ENCODE peak calls at places on chromosomes 5 and 9, in five cellular contexts. I is SK-N-SH, Z is prostate gland, D is breast epithelium, H is SK-N-MC. P is an unnamed sample.

GRCh38 chr5:90888511-90889324 is 330.1 kb downstream of the ADGRV1 start:
- DNase-seq in I (no peak), Z (no peak), D (no peak), H (no peak), P (no peak)

GRCh38 chr5:59238126-59238902 is 655.2 kb downstream of the PDE4D start:
- DNase-seq in I (no peak), Z (no peak), D (no peak), H (no peak), P (no peak)

GRCh38 chr5:149011084-149011483 is 51.8 kb downstream of the SH3TC2 start:
- DNase-seq in I (no peak), Z (no peak), D (no peak), H (no peak), P (no peak)

GRCh38 chr5:88108490-88109279 is 160.0 kb downstream of the TMEM161B start:
- DNase-seq in I (no peak), Z (no peak), D (no peak), H (peak), P (no peak)

GRCh38 chr5:123449424-123449823 is 26.2 kb upstream of the CEP120 start:
- DNase-seq in I (no peak), Z (no peak), D (no peak), H (no peak), P (no peak)

GRCh38 chr5:120507826-120508463 is 43.8 kb downstream of the PRR16 start:
- DNase-seq in I (no peak), Z (no peak), D (no peak), H (no peak), P (no peak)

GRCh38 chr5:76733049-76733417 is 17.1 kb downstream of the F2R start:
- DNase-seq in I (no peak), Z (no peak), D (no peak), H (no peak), P (no peak)

GRCh38 chr5:126446498-126447224 is 23.5 kb downstream of the GRAMD2B start:
- DNase-seq in I (no peak), Z (no peak), D (no peak), H (no peak), P (peak)

GRCh38 chr9:38022995-38023394 is 46.0 kb downstream of the SHB start:
- DNase-seq in I (peak), Z (peak), D (peak), H (no peak), P (no peak)

GRCh38 chr5:31100047-31100575 is 93.4 kb upstream of the CDH6 start:
- DNase-seq in I (no peak), Z (no peak), D (no peak), H (no peak), P (no peak)

GRCh38 chr5:31096238-31096865 is 97.1 kb upstream of the CDH6 start:
- DNase-seq in I (no peak), Z (no peak), D (no peak), H (no peak), P (no peak)

GRCh38 chr5:31095796-31096195 is 97.7 kb upstream of the CDH6 start:
- DNase-seq in I (no peak), Z (no peak), D (no peak), H (no peak), P (no peak)

GRCh38 chr5:31098811-31099210 is 94.7 kb upstream of the CDH6 start:
- DNase-seq in I (no peak), Z (no peak), D (no peak), H (no peak), P (no peak)

GRCh38 chr5:31097851-31098250 is 95.6 kb upstream of the CDH6 start:
- DNase-seq in I (no peak), Z (no peak), D (no peak), H (no peak), P (no peak)
- TF ChIP-seq POLR2AphosphoS5 in I (no peak), Z (no peak), D (no peak), H (no peak), P (no peak)

DNA sequence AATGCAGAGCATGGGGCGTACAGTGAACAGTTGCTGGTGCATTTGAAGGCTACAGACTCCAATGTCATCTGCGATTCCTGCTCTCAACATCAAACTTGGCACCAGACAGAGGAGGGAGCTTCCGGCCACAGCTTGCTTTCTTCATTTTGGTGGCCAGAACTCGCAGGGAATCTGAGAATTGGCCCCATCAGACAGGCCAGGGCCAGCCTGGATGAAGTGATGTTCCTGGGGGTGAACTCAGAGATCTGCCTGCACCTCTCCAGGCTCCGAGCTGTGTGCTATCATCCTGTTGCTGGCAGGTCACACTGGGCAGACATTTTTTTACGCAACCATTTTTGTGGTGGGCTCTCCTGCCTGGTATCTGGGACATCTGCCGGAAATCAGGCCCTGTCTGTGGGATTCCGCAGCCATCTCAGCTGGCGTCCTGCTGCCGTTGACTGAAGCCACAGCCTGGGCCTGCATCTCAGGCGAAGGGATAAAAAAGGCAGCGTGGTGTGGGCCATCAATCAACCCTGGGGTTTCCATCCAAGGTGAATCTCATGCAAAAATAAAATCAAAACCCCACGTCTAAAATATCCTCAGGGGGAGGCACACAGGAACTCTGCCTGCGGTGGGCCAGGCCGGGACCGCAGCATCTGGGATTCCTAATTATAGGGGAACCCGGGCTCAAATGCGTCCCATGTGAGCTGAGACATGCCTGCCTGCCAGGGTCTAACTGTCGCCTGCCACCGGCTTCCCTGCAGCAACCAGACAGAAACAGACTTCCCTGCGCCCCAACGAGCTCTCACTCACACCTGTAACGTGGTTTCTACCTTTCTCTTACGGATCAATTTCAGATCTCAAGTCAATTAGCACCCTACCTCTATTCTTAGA is 174.3 kb downstream of the SYK start:
- DNase-seq in I (no peak), Z (no peak), D (no peak), H (no peak), P (no peak)
- TF ChIP-seq POLR2AphosphoS5 in I (no peak), Z (no peak), D (no peak), H (no peak), P (no peak)

GRCh38 chr9:80649001-80649420 is 1040.3 kb downstream of the TLE1 start:
- DNase-seq in I (no peak), Z (no peak), D (no peak), H (no peak), P (peak)
- TF ChIP-seq POLR2AphosphoS5 in I (no peak), Z (no peak), D (no peak), H (no peak), P (peak)

GRCh38 chr9:117296453-117296852 is 118.4 kb downstream of the ASTN2 start:
- DNase-seq in I (no peak), Z (no peak), D (no peak), H (no peak), P (no peak)

GRCh38 chr9:117305454-117305853 is 109.4 kb downstream of the ASTN2 start:
- DNase-seq in I (no peak), Z (no peak), D (no peak), H (no peak), P (no peak)

GRCh38 chr9:117303643-117304230 is 111.1 kb downstream of the ASTN2 start:
- DNase-seq in I (peak), Z (no peak), D (no peak), H (no peak), P (no peak)

GRCh38 chr9:117304613-117305012 is 110.2 kb downstream of the ASTN2 start:
- DNase-seq in I (peak), Z (no peak), D (no peak), H (no peak), P (no peak)

GRCh38 chr9:117300686-117301085 is 114.2 kb downstream of the ASTN2 start:
- DNase-seq in I (no peak), Z (no peak), D (no peak), H (no peak), P (no peak)
- TF ChIP-seq POLR2AphosphoS5 in I (no peak), Z (no peak), D (no peak), H (no peak), P (no peak)

GRCh38 chr9:23826120-23826629 is at the start of gene ELAVL2:
- DNase-seq in I (peak), Z (peak), D (peak), H (no peak), P (peak)

GRCh38 chr9:23825700-23826099 is 340 bp downstream of the ELAVL2 start:
- DNase-seq in I (peak), Z (no peak), D (no peak), H (no peak), P (no peak)

GRCh38 chr9:23824241-23825142 is 1.5 kb downstream of the ELAVL2 start:
- DNase-seq in I (peak), Z (no peak), D (no peak), H (no peak), P (no peak)

GRCh38 chr9:23822331-23823169 is 3.5 kb downstream of the ELAVL2 start:
- DNase-seq in I (peak), Z (no peak), D (no peak), H (no peak), P (no peak)

DNA sequence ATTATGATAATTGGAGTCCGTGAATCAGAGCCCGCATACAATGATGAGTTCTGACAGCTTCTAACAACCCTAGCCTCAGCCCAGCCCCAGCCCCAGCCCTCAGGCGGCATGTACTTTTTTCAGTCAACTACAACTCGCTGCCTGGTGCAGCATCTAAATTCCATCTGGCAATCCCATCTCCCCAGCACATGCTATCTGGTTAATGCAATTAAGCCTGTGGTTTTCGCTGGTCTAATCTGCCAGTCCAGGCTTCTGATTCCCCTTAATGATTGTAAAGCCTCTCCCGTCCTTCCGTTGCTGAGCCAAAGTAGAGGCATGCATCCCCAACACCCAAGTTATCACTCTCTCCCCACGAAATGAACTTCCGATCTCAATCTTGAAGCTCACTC is 903 bp downstream of the ELAVL2 start:
- DNase-seq in I (peak), Z (no peak), D (no peak), H (no peak), P (no peak)
- TF ChIP-seq POLR2AphosphoS5 in I (no peak), Z (no peak), D (no peak), H (no peak), P (no peak)

DNA sequence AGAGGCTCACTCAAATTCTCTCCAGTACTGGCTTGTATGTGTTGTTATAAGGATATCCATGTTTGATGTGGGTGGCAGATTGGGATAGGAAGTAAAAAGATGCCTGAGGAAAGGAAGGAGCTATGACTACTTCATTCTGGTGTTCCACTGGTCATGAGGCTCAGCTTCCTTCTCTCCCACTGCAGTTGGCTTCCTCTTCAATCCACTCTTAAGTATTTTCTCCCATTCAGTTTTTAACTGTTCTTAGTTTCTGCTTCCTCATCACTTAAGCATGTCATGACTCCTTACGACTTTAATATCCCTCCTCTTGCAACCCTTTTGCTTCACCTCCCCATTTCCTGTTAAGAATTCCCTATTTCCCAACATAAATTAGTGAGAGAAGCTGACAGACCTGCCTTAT is 81.1 kb downstream of the PJA2 start:
- DNase-seq in I (no peak), Z (no peak), D (no peak), H (no peak), P (no peak)
- TF ChIP-seq POLR2AphosphoS5 in I (no peak), Z (no peak), D (no peak), H (no peak), P (no peak)